ENCODE peak calls at places on chromosomes 5 and 9, in nine cellular contexts. One of them, this sample, is unnamed.

GRCh38 chr5:71782771-71783770 is 64.0 kb downstream of the CARTPT start:
- DNase-seq in testis: peak
- DNase-seq in ovary: peak
- DNase-seq in spleen: peak
- DNase-seq in heart left ventricle: peak
- DNase-seq in lower leg skin: peak
- DNase-seq in breast epithelium: peak
- DNase-seq in uterus: peak
- DNase-seq in A549: peak
- DNase-seq in this sample: peak

GRCh38 chr9:38106488-38106887 is 37.5 kb upstream of the SHB start:
- DNase-seq in heart left ventricle: no peak
- DNase-seq in lower leg skin: no peak
- DNase-seq in spleen: no peak
- DNase-seq in breast epithelium: no peak
- DNase-seq in testis: no peak
- DNase-seq in A549: no peak
- DNase-seq in uterus: no peak
- DNase-seq in ovary: no peak
- DNase-seq in this sample: no peak

GRCh38 chr9:131575121-131575640 is 29.9 kb downstream of the PRRT1B start:
- DNase-seq in heart left ventricle: no peak
- DNase-seq in breast epithelium: no peak
- DNase-seq in testis: no peak
- DNase-seq in lower leg skin: no peak
- DNase-seq in ovary: no peak
- DNase-seq in uterus: no peak
- DNase-seq in spleen: no peak
- DNase-seq in A549: no peak
- DNase-seq in this sample: no peak

GRCh38 chr9:134597957-134598883 is 43.4 kb upstream of the COL5A1 start:
- DNase-seq in spleen: no peak
- DNase-seq in A549: no peak
- DNase-seq in uterus: no peak
- DNase-seq in lower leg skin: peak
- DNase-seq in ovary: peak
- DNase-seq in testis: peak
- DNase-seq in breast epithelium: peak
- DNase-seq in heart left ventricle: no peak
- DNase-seq in this sample: no peak

GRCh38 chr9:28808042-28808441 is 1234.8 kb upstream of the C9orf72 start:
- DNase-seq in ovary: no peak
- DNase-seq in heart left ventricle: no peak
- DNase-seq in A549: peak
- DNase-seq in testis: no peak
- DNase-seq in uterus: no peak
- DNase-seq in lower leg skin: no peak
- DNase-seq in spleen: no peak
- DNase-seq in breast epithelium: no peak
- DNase-seq in this sample: no peak

GRCh38 chr5:169893586-169893985 is 86.7 kb downstream of the INSYN2B start:
- DNase-seq in heart left ventricle: no peak
- DNase-seq in testis: no peak
- DNase-seq in breast epithelium: no peak
- DNase-seq in spleen: no peak
- DNase-seq in lower leg skin: no peak
- DNase-seq in A549: no peak
- DNase-seq in uterus: no peak
- DNase-seq in ovary: no peak
- DNase-seq in this sample: no peak

GRCh38 chr5:8241558-8241957 is 372.6 kb downstream of the MTRR start:
- DNase-seq in uterus: no peak
- DNase-seq in testis: no peak
- DNase-seq in heart left ventricle: no peak
- DNase-seq in lower leg skin: no peak
- DNase-seq in A549: no peak
- DNase-seq in spleen: no peak
- DNase-seq in ovary: no peak
- DNase-seq in breast epithelium: no peak
- DNase-seq in this sample: no peak

GRCh38 chr5:157450024-157450423 is 10.0 kb upstream of the NIPAL4 start:
- DNase-seq in lower leg skin: no peak
- DNase-seq in spleen: no peak
- DNase-seq in heart left ventricle: no peak
- DNase-seq in uterus: no peak
- DNase-seq in testis: no peak
- DNase-seq in ovary: no peak
- DNase-seq in breast epithelium: no peak
- DNase-seq in A549: no peak
- DNase-seq in this sample: no peak

GRCh38 chr9:21561502-21561901 is 79.4 kb upstream of the IFNE start:
- DNase-seq in testis: no peak
- DNase-seq in breast epithelium: no peak
- DNase-seq in spleen: no peak
- DNase-seq in ovary: no peak
- DNase-seq in uterus: no peak
- DNase-seq in lower leg skin: no peak
- DNase-seq in heart left ventricle: no peak
- DNase-seq in A549: no peak
- DNase-seq in this sample: no peak

GRCh38 chr5:95856501-95856981 is 34.0 kb upstream of the GLRX start:
- DNase-seq in uterus: no peak
- DNase-seq in ovary: no peak
- DNase-seq in testis: no peak
- DNase-seq in breast epithelium: no peak
- DNase-seq in heart left ventricle: peak
- DNase-seq in lower leg skin: no peak
- DNase-seq in spleen: no peak
- DNase-seq in A549: no peak
- DNase-seq in this sample: no peak

GRCh38 chr5:95858023-95858461 is 35.5 kb upstream of the GLRX start:
- DNase-seq in lower leg skin: peak
- DNase-seq in heart left ventricle: no peak
- DNase-seq in A549: no peak
- DNase-seq in spleen: no peak
- DNase-seq in breast epithelium: no peak
- DNase-seq in uterus: peak
- DNase-seq in ovary: peak
- DNase-seq in testis: no peak
- DNase-seq in this sample: no peak

GRCh38 chr5:95859327-95860060 is 37.0 kb upstream of the GLRX start:
- DNase-seq in heart left ventricle: no peak
- DNase-seq in lower leg skin: no peak
- DNase-seq in breast epithelium: no peak
- DNase-seq in ovary: peak
- DNase-seq in A549: peak
- DNase-seq in uterus: no peak
- DNase-seq in testis: no peak
- DNase-seq in spleen: no peak
- DNase-seq in this sample: no peak

GRCh38 chr5:95857185-95857945 is 34.8 kb upstream of the GLRX start:
- DNase-seq in ovary: peak
- DNase-seq in breast epithelium: peak
- DNase-seq in spleen: no peak
- DNase-seq in lower leg skin: peak
- DNase-seq in A549: no peak
- DNase-seq in testis: peak
- DNase-seq in uterus: peak
- DNase-seq in heart left ventricle: peak
- DNase-seq in this sample: no peak

DNA sequence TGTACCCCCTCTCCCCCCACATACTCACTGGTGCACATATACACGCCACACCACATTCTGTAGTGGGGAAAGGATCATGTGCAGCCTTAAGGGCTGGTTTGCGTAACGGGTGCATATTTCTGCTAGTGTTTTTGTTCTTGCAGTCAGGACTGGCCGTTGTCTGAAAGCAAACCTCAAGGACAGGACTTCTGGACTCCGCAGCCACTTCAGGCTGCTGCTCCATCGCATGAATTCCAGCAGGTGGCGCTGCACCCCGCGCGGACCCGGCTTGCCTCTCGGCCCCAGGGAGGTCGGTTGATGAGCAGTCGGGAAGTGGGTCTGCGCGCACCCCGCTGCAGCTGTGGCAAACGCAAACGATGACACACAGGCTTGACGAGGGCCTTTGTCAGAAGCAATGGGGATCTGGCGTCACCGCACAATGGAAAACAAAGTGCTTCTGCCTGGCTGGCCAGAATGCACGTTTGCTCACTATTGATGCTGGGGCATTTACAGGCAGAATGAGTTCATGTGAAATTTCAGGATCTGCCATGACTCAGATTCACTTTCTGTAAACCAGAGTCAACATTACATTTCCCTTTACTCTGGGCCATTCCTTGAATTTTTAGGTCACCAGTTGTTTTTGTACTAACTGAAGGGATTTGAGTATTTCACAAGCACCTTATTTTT is 36.3 kb upstream of the GLRX start:
- DNase-seq in lower leg skin: peak
- DNase-seq in uterus: peak
- DNase-seq in A549: peak
- DNase-seq in breast epithelium: peak
- DNase-seq in heart left ventricle: peak
- DNase-seq in spleen: peak
- DNase-seq in ovary: peak
- DNase-seq in testis: peak
- DNase-seq in this sample: peak
- TF ChIP-seq POLR2A in lower leg skin: no peak
- TF ChIP-seq POLR2A in uterus: peak
- TF ChIP-seq POLR2A in A549: no peak
- TF ChIP-seq POLR2A in breast epithelium: no peak
- TF ChIP-seq POLR2A in heart left ventricle: no peak
- TF ChIP-seq POLR2A in spleen: no peak
- TF ChIP-seq POLR2A in ovary: peak
- TF ChIP-seq POLR2A in testis: no peak
- TF ChIP-seq POLR2A in this sample: no peak

GRCh38 chr9:133351908-133352634 is 4.1 kb downstream of the RPL7A start:
- DNase-seq in uterus: no peak
- DNase-seq in A549: peak
- DNase-seq in ovary: no peak
- DNase-seq in heart left ventricle: no peak
- DNase-seq in spleen: no peak
- DNase-seq in testis: no peak
- DNase-seq in breast epithelium: no peak
- DNase-seq in lower leg skin: no peak
- DNase-seq in this sample: peak
- TF ChIP-seq POLR2A in uterus: no peak
- TF ChIP-seq POLR2A in A549: no peak
- TF ChIP-seq POLR2A in ovary: no peak
- TF ChIP-seq POLR2A in heart left ventricle: no peak
- TF ChIP-seq POLR2A in spleen: no peak
- TF ChIP-seq POLR2A in testis: no peak
- TF ChIP-seq POLR2A in breast epithelium: no peak
- TF ChIP-seq POLR2A in lower leg skin: no peak
- TF ChIP-seq POLR2A in this sample: peak

GRCh38 chr9:95027914-95028854 is 289.3 kb downstream of the FANCC start:
- DNase-seq in A549: peak
- DNase-seq in uterus: no peak
- DNase-seq in heart left ventricle: no peak
- DNase-seq in spleen: no peak
- DNase-seq in lower leg skin: no peak
- DNase-seq in ovary: no peak
- DNase-seq in breast epithelium: peak
- DNase-seq in testis: no peak
- DNase-seq in this sample: no peak

GRCh38 chr9:95021166-95021886 is 294.8 kb downstream of the AOPEP start:
- DNase-seq in testis: no peak
- DNase-seq in spleen: no peak
- DNase-seq in heart left ventricle: no peak
- DNase-seq in lower leg skin: no peak
- DNase-seq in breast epithelium: no peak
- DNase-seq in A549: no peak
- DNase-seq in uterus: no peak
- DNase-seq in ovary: no peak
- DNase-seq in this sample: no peak

GRCh38 chr9:95025213-95026170 is 292.0 kb downstream of the FANCC start:
- DNase-seq in testis: peak
- DNase-seq in ovary: peak
- DNase-seq in heart left ventricle: peak
- DNase-seq in lower leg skin: no peak
- DNase-seq in breast epithelium: no peak
- DNase-seq in A549: peak
- DNase-seq in uterus: peak
- DNase-seq in spleen: no peak
- DNase-seq in this sample: no peak

GRCh38 chr9:95023217-95024003 is 294.1 kb downstream of the FANCC start:
- DNase-seq in breast epithelium: no peak
- DNase-seq in lower leg skin: no peak
- DNase-seq in heart left ventricle: peak
- DNase-seq in testis: no peak
- DNase-seq in A549: peak
- DNase-seq in uterus: no peak
- DNase-seq in spleen: no peak
- DNase-seq in ovary: no peak
- DNase-seq in this sample: no peak

GRCh38 chr9:95024097-95024671 is 293.3 kb downstream of the FANCC start:
- DNase-seq in heart left ventricle: peak
- DNase-seq in ovary: no peak
- DNase-seq in testis: peak
- DNase-seq in lower leg skin: no peak
- DNase-seq in A549: peak
- DNase-seq in breast epithelium: no peak
- DNase-seq in spleen: no peak
- DNase-seq in uterus: no peak
- DNase-seq in this sample: no peak
- TF ChIP-seq POLR2A in heart left ventricle: no peak
- TF ChIP-seq POLR2A in ovary: no peak
- TF ChIP-seq POLR2A in testis: no peak
- TF ChIP-seq POLR2A in lower leg skin: no peak
- TF ChIP-seq POLR2A in A549: no peak
- TF ChIP-seq POLR2A in breast epithelium: no peak
- TF ChIP-seq POLR2A in spleen: no peak
- TF ChIP-seq POLR2A in uterus: no peak
- TF ChIP-seq POLR2A in this sample: no peak

GRCh38 chr5:172765766-172766286 is 5.2 kb downstream of the DUSP1 start:
- DNase-seq in breast epithelium: no peak
- DNase-seq in heart left ventricle: no peak
- DNase-seq in testis: no peak
- DNase-seq in lower leg skin: no peak
- DNase-seq in A549: peak
- DNase-seq in ovary: no peak
- DNase-seq in spleen: no peak
- DNase-seq in uterus: no peak
- DNase-seq in this sample: no peak

GRCh38 chr5:172762214-172763119 is 8.5 kb downstream of the DUSP1 start:
- DNase-seq in spleen: peak
- DNase-seq in breast epithelium: no peak
- DNase-seq in uterus: peak
- DNase-seq in ovary: peak
- DNase-seq in lower leg skin: no peak
- DNase-seq in heart left ventricle: no peak
- DNase-seq in testis: no peak
- DNase-seq in A549: no peak
- DNase-seq in this sample: no peak

GRCh38 chr5:172763120-172763464 is 7.9 kb downstream of the DUSP1 start:
- DNase-seq in heart left ventricle: no peak
- DNase-seq in lower leg skin: no peak
- DNase-seq in testis: no peak
- DNase-seq in spleen: peak
- DNase-seq in A549: no peak
- DNase-seq in breast epithelium: no peak
- DNase-seq in ovary: no peak
- DNase-seq in uterus: no peak
- DNase-seq in this sample: no peak

GRCh38 chr5:172766287-172767104 is 4.5 kb downstream of the DUSP1 start:
- DNase-seq in lower leg skin: peak
- DNase-seq in testis: peak
- DNase-seq in breast epithelium: peak
- DNase-seq in spleen: no peak
- DNase-seq in ovary: peak
- DNase-seq in A549: peak
- DNase-seq in uterus: peak
- DNase-seq in heart left ventricle: peak
- DNase-seq in this sample: no peak

GRCh38 chr5:172764861-172765765 is 5.9 kb downstream of the DUSP1 start:
- DNase-seq in breast epithelium: peak
- DNase-seq in testis: peak
- DNase-seq in ovary: peak
- DNase-seq in A549: peak
- DNase-seq in spleen: peak
- DNase-seq in uterus: peak
- DNase-seq in lower leg skin: peak
- DNase-seq in heart left ventricle: peak
- DNase-seq in this sample: peak
- TF ChIP-seq POLR2A in breast epithelium: no peak
- TF ChIP-seq POLR2A in testis: no peak
- TF ChIP-seq POLR2A in ovary: no peak
- TF ChIP-seq POLR2A in A549: no peak
- TF ChIP-seq POLR2A in spleen: no peak
- TF ChIP-seq POLR2A in uterus: no peak
- TF ChIP-seq POLR2A in lower leg skin: no peak
- TF ChIP-seq POLR2A in heart left ventricle: no peak
- TF ChIP-seq POLR2A in this sample: no peak

This sample was measured in erythroblast.